ENCODE peak calls at places on chromosomes 7 and 10, in eight cellular contexts. One of them, this sample, is unnamed.

GRCh38 chr7:136687693-136688322 is 180.6 kb upstream of the CHRM2 start:
- DNase-seq in GM03348: peak; percentile 19
- DNase-seq in NCI-H1092: no peak
- DNase-seq in caudate nucleus: no peak
- DNase-seq in transverse colon: no peak
- DNase-seq in AML-193: peak; percentile 14
- DNase-seq in esophagus squamous epithelium: no peak
- DNase-seq in AG04450: peak; percentile 3
- DNase-seq in this sample: no peak

GRCh38 chr10:3652886-3653285 is 132.1 kb downstream of the KLF6 start:
- DNase-seq in GM03348: no peak
- DNase-seq in NCI-H1092: no peak
- DNase-seq in caudate nucleus: no peak
- DNase-seq in transverse colon: no peak
- DNase-seq in AML-193: no peak
- DNase-seq in esophagus squamous epithelium: no peak
- DNase-seq in AG04450: no peak
- DNase-seq in this sample: no peak

GRCh38 chr7:41629711-41630111 is 73.2 kb downstream of the INHBA start:
- DNase-seq in GM03348: peak; percentile 22
- DNase-seq in NCI-H1092: no peak
- DNase-seq in caudate nucleus: no peak
- DNase-seq in transverse colon: no peak
- DNase-seq in AML-193: no peak
- DNase-seq in esophagus squamous epithelium: no peak
- DNase-seq in AG04450: no peak
- DNase-seq in this sample: peak; percentile 41

GRCh38 chr10:75592014-75592842 is 160.8 kb downstream of the LRMDA start:
- DNase-seq in GM03348: no peak
- DNase-seq in NCI-H1092: no peak
- DNase-seq in caudate nucleus: no peak
- DNase-seq in transverse colon: no peak
- DNase-seq in AML-193: no peak
- DNase-seq in esophagus squamous epithelium: no peak
- DNase-seq in AG04450: no peak
- DNase-seq in this sample: no peak

GRCh38 chr7:38321515-38321944 is 48.1 kb upstream of the TARP start:
- DNase-seq in GM03348: peak; percentile 83
- DNase-seq in NCI-H1092: no peak
- DNase-seq in caudate nucleus: no peak
- DNase-seq in transverse colon: no peak
- DNase-seq in AML-193: no peak
- DNase-seq in esophagus squamous epithelium: no peak
- DNase-seq in AG04450: peak; percentile 36
- DNase-seq in this sample: peak; percentile 83

GRCh38 chr10:117240730-117241529 is at the start of gene SLC18A2:
- DNase-seq in GM03348: no peak
- DNase-seq in NCI-H1092: no peak
- DNase-seq in caudate nucleus: no peak
- DNase-seq in transverse colon: no peak
- DNase-seq in AML-193: no peak
- DNase-seq in esophagus squamous epithelium: no peak
- DNase-seq in AG04450: no peak
- DNase-seq in this sample: no peak

GRCh38 chr7:85413718-85414117 is 226.9 kb upstream of the SEMA3D start:
- DNase-seq in GM03348: no peak
- DNase-seq in NCI-H1092: no peak
- DNase-seq in caudate nucleus: no peak
- DNase-seq in transverse colon: no peak
- DNase-seq in AML-193: no peak
- DNase-seq in esophagus squamous epithelium: no peak
- DNase-seq in AG04450: no peak
- DNase-seq in this sample: no peak

GRCh38 chr7:132654150-132654549 is 77.9 kb upstream of the PLXNA4 start:
- DNase-seq in GM03348: peak; percentile 30
- DNase-seq in NCI-H1092: no peak
- DNase-seq in caudate nucleus: no peak
- DNase-seq in transverse colon: no peak
- DNase-seq in AML-193: peak; percentile 44
- DNase-seq in esophagus squamous epithelium: no peak
- DNase-seq in AG04450: no peak
- DNase-seq in this sample: no peak

GRCh38 chr7:22435720-22436119 is 64.3 kb downstream of the STEAP1B start:
- DNase-seq in GM03348: no peak
- DNase-seq in NCI-H1092: no peak
- DNase-seq in caudate nucleus: no peak
- DNase-seq in transverse colon: no peak
- DNase-seq in AML-193: no peak
- DNase-seq in esophagus squamous epithelium: no peak
- DNase-seq in AG04450: no peak
- DNase-seq in this sample: no peak

GRCh38 chr10:104429834-104430233 is 76.2 kb downstream of the CFAP58 start:
- DNase-seq in GM03348: no peak
- DNase-seq in NCI-H1092: no peak
- DNase-seq in caudate nucleus: no peak
- DNase-seq in transverse colon: no peak
- DNase-seq in AML-193: no peak
- DNase-seq in esophagus squamous epithelium: no peak
- DNase-seq in AG04450: no peak
- DNase-seq in this sample: no peak

GRCh38 chr10:119030421-119031250 is 1.1 kb downstream of the NANOS1 start:
- DNase-seq in GM03348: peak; percentile 53
- DNase-seq in NCI-H1092: peak; percentile 32
- DNase-seq in caudate nucleus: no peak
- DNase-seq in transverse colon: peak; percentile 60
- DNase-seq in AML-193: peak; percentile 29
- DNase-seq in esophagus squamous epithelium: no peak
- DNase-seq in AG04450: no peak
- DNase-seq in this sample: no peak

GRCh38 chr7:55187701-55188491 is 169.1 kb downstream of the EGFR start:
- DNase-seq in GM03348: no peak
- DNase-seq in NCI-H1092: no peak
- DNase-seq in caudate nucleus: no peak
- DNase-seq in transverse colon: peak; percentile 19
- DNase-seq in AML-193: no peak
- DNase-seq in esophagus squamous epithelium: no peak
- DNase-seq in AG04450: no peak
- DNase-seq in this sample: no peak